ENCODE peak calls at places on chromosome 16, in seven cellular contexts. M is central memory CD4-positive, alpha-beta T cell; I is tibial artery; V is activated T-helper 1 cell treated with anti-CD3 and anti-CD28 coated beads, Interleukin-2, amount 50 U/mL, for 16 hours; K is NCI-H1694 treated with DMSO at 0.1 percent for 48 hours; O is activated CD8-positive, alpha-beta memory T cell treated with anti-CD3 and anti-CD28 coated beads, Interleukin-2, amount 50 U/mL, for 4 hours; D is anterior cingulate cortex. T is an unnamed sample.

GRCh38 chr16:19502395-19503131 is 19.3 kb downstream of the GDE1 start:
- DNase-seq in D (peak; percentile 78), O (peak; percentile 62), K (peak; percentile 49), V (peak; percentile 30), I (peak; percentile 60), M (peak; percentile 42), T (peak; percentile 70)

GRCh38 chr16:75116081-75116910 is at the start of gene LDHD:
- DNase-seq in O (no peak), I (peak; percentile 90), K (no peak), D (peak; percentile 94), M (no peak), V (no peak), T (no peak)

GRCh38 chr16:30951785-30952184 is 2.9 kb downstream of the ORAI3 start:
- DNase-seq in M (no peak), V (no peak), I (peak; percentile 89), K (no peak), D (peak; percentile 15), O (no peak), T (no peak)

GRCh38 chr16:28548306-28548802 is 5.4 kb upstream of the SGF29 start:
- DNase-seq in I (no peak), D (no peak), M (no peak), V (no peak), O (no peak), K (no peak), T (no peak)

GRCh38 chr16:67115649-67116048 is 5.9 kb downstream of the PHAF1 start:
- DNase-seq in I (no peak), K (no peak), V (no peak), M (no peak), O (no peak), D (no peak), T (peak; percentile 87)

GRCh38 chr16:87388818-87389134 is 3.4 kb upstream of the MAP1LC3B start:
- DNase-seq in D (no peak), O (no peak), V (no peak), M (no peak), I (no peak), K (no peak), T (no peak)

GRCh38 chr16:66365588-66365987 is 903 bp upstream of the CDH5 start:
- DNase-seq in K (no peak), O (no peak), M (no peak), V (no peak), D (no peak), I (peak; percentile 62), T (no peak)

GRCh38 chr16:56645838-56646237 is 5.8 kb upstream of the MT1B start:
- DNase-seq in I (no peak), V (no peak), M (no peak), K (no peak), O (no peak), D (no peak), T (no peak)

GRCh38 chr16:15795615-15796014 is 61.2 kb downstream of the MYH11 start:
- DNase-seq in D (no peak), I (no peak), O (no peak), K (no peak), V (no peak), M (no peak), T (no peak)

GRCh38 chr16:929227-929669 is 41.5 kb downstream of the LMF1 start:
- DNase-seq in M (no peak), I (no peak), O (peak; percentile 12), V (no peak), D (no peak), K (no peak), T (no peak)

GRCh38 chr16:85626191-85626951 is 13.2 kb downstream of the GSE1 start:
- DNase-seq in V (no peak), I (no peak), M (no peak), K (peak; percentile 39), O (no peak), D (peak; percentile 21), T (no peak)

GRCh38 chr16:11333696-11334095 is 11.6 kb upstream of the RMI2 start:
- DNase-seq in O (no peak), D (no peak), I (no peak), V (no peak), M (no peak), K (no peak), T (no peak)

GRCh38 chr16:2450535-2450934 is 9.4 kb upstream of the TEDC2 start:
- DNase-seq in V (no peak), M (no peak), D (peak; percentile 55), O (no peak), K (peak; percentile 76), I (no peak), T (no peak)

GRCh38 chr16:1532081-1532760 is 1.2 kb upstream of the TMEM204 start:
- DNase-seq in D (no peak), M (no peak), V (no peak), K (no peak), O (no peak), I (peak; percentile 81), T (no peak)

GRCh38 chr16:83539736-83540490 is 267.9 kb upstream of the HSBP1 start:
- DNase-seq in D (no peak), K (no peak), O (no peak), I (no peak), M (no peak), V (no peak), T (no peak)

GRCh38 chr16:87789437-87790277 is 23.9 kb upstream of the KLHDC4 start:
- DNase-seq in I (no peak), D (no peak), M (no peak), O (no peak), K (no peak), V (no peak), T (peak; percentile 91)

GRCh38 chr16:27639588-27640276 is 89.8 kb downstream of the KATNIP start:
- DNase-seq in D (peak; percentile 67), K (peak; percentile 79), M (no peak), I (no peak), V (no peak), O (no peak), T (peak; percentile 34)

GRCh38 chr16:11431915-11432465 is 86.7 kb downstream of the RMI2 start:
- DNase-seq in V (no peak), M (no peak), K (no peak), D (no peak), O (no peak), I (no peak), T (no peak)

GRCh38 chr16:1915732-1916653 is 2.2 kb downstream of the HS3ST6 start:
- DNase-seq in V (no peak), I (no peak), O (no peak), D (no peak), M (no peak), K (no peak), T (no peak)

GRCh38 chr16:70647461-70648359 is 1.4 kb downstream of the IL34 start:
- DNase-seq in K (no peak), O (no peak), I (no peak), V (no peak), D (peak; percentile 56), M (no peak), T (no peak)

GRCh38 chr16:68961778-68962402 is 118.6 kb downstream of the TANGO6 start:
- DNase-seq in V (no peak), K (no peak), I (no peak), M (no peak), D (no peak), O (no peak), T (no peak)